ENCODE peak calls at places on chromosome 1, in four cellular contexts. W, O, N and R are unnamed samples.
A peak's percentile ranks its signal among the peaks of the same experiment; 100 is the strongest.

GRCh38 chr1:52552236-52552504 is 722 bp downstream of the TUT4 start:
- DNase-seq in W (no peak), O (no peak), N (peak; percentile 49), R (peak; percentile 20)

GRCh38 chr1:201191723-201192477 is 1.3 kb downstream of the IGFN1 start:
- DNase-seq in W (peak; percentile 85), O (no peak), N (no peak), R (no peak)

GRCh38 chr1:44604167-44604955 is 69.9 kb downstream of the TMEM53 start:
- DNase-seq in W (no peak), O (no peak), N (no peak), R (no peak)

GRCh38 chr1:206722751-206723499 is 38.2 kb downstream of the MAPKAPK2 start:
- DNase-seq in W (no peak), O (no peak), N (no peak), R (no peak)

GRCh38 chr1:157045251-157046218 is at the start of gene ARHGEF11:
- DNase-seq in W (peak; percentile 76), O (peak; percentile 86), N (peak; percentile 95), R (peak; percentile 93)

GRCh38 chr1:199490804-199491527 is 536.5 kb upstream of the NR5A2 start:
- DNase-seq in W (peak; percentile 47), O (no peak), N (no peak), R (no peak)

GRCh38 chr1:233617025-233617424 is 3.1 kb downstream of the KCNK1 start:
- DNase-seq in W (no peak), O (no peak), N (no peak), R (no peak)

GRCh38 chr1:7842517-7842916 is 10.3 kb downstream of the UTS2 start:
- DNase-seq in W (no peak), O (no peak), N (no peak), R (no peak)

GRCh38 chr1:45327644-45328515 is 1.2 kb downstream of the HPDL start:
- DNase-seq in W (no peak), O (no peak), N (no peak), R (no peak)

GRCh38 chr1:148010527-148010926 is 82.3 kb downstream of the GPR89B start:
- DNase-seq in W (no peak), O (no peak), N (no peak), R (no peak)

GRCh38 chr1:247334378-247335133 is 2.9 kb upstream of the ZNF496 start:
- DNase-seq in W (no peak), O (no peak), N (no peak), R (no peak)